ENCODE peak calls at places on chromosomes 2 and 18, in seven cellular contexts. G is activated CD4-positive, alpha-beta T cell treated with anti-CD3 and anti-CD28 coated beads, Interleukin-2, amount 10 ng/mL, durations not matched to agents 7 days and 5 days; A is NK-92 treated with Interleukin-12 subunit alpha and Interleukin-12 subunit beta, amount 100 ng/mL, for 24 hours; L is non-pigmented ciliary epithelial cell; M is effector CD4-positive, alpha-beta T cell; P is neural crest cell; Q is epithelial cell of prostate. J is an unnamed sample.

GRCh38 chr2:46268986-46269385 is 28.2 kb upstream of the EPAS1 start:
- DNase-seq in M (no peak), A (no peak), G (no peak), P (no peak), L (no peak), Q (no peak), J (no peak)

GRCh38 chr2:189821953-189822748 is 37.9 kb downstream of the PMS1 start:
- DNase-seq in G (no peak), A (no peak), L (peak), P (no peak), Q (no peak), M (no peak), J (no peak)

GRCh38 chr2:200735061-200735460 is 76.6 kb upstream of the BZW1 start:
- DNase-seq in A (no peak), M (no peak), L (no peak), P (no peak), G (no peak), Q (no peak), J (no peak)

GRCh38 chr18:43383031-43383430 is 105.7 kb upstream of the SYT4 start:
- DNase-seq in M (no peak), P (no peak), L (no peak), A (no peak), Q (no peak), G (no peak), J (peak)

GRCh38 chr18:64037812-64038414 is 68.0 kb downstream of the SERPINB8 start:
- DNase-seq in P (no peak), A (no peak), Q (no peak), G (no peak), M (no peak), L (no peak), J (no peak)

GRCh38 chr18:49007663-49008062 is 56.9 kb upstream of the SMAD7 start:
- DNase-seq in M (no peak), A (no peak), P (no peak), L (no peak), G (no peak), Q (no peak), J (no peak)

GRCh38 chr2:128288781-128289180 is 29.9 kb downstream of the HS6ST1 start:
- DNase-seq in L (no peak), G (no peak), P (no peak), M (no peak), A (no peak), Q (no peak), J (no peak)

GRCh38 chr18:46481048-46481846 is 175.8 kb downstream of the LOXHD1 start:
- DNase-seq in L (peak), Q (no peak), M (peak), A (peak), P (peak), G (peak), J (peak)

GRCh38 chr2:115484983-115485382 is 1042.5 kb downstream of the DPP10 start:
- DNase-seq in G (no peak), M (no peak), P (no peak), L (no peak), A (no peak), Q (no peak), J (no peak)

GRCh38 chr2:19955544-19956422 is 34.1 kb downstream of the WDR35 start:
- DNase-seq in Q (peak), P (peak), G (peak), A (peak), M (peak), L (peak), J (peak)

GRCh38 chr18:21740724-21741510 is at the start of gene MIB1:
- DNase-seq in Q (no peak), M (peak), L (no peak), P (peak), G (no peak), A (no peak), J (peak)

GRCh38 chr18:59837586-59837985 is 62.2 kb upstream of the PMAIP1 start:
- DNase-seq in P (peak), L (peak), A (no peak), G (peak), Q (no peak), M (peak), J (peak)

GRCh38 chr2:5693288-5694015 is 1.3 kb downstream of the SOX11 start:
- DNase-seq in Q (no peak), A (no peak), L (no peak), P (peak), G (no peak), M (no peak), J (no peak)

GRCh38 chr18:45403341-45404049 is 211.8 kb upstream of the SLC14A2 start:
- DNase-seq in M (no peak), L (no peak), P (no peak), Q (no peak), G (no peak), A (no peak), J (no peak)

GRCh38 chr2:85183078-85183477 is 49.9 kb downstream of the TCF7L1 start:
- DNase-seq in L (no peak), M (no peak), G (no peak), Q (no peak), P (no peak), A (no peak), J (no peak)